ENCODE peak calls at places on chromosomes 2 and 18, in five cellular contexts. One of them, this sample, is unnamed.
A peak's percentile ranks its signal among the peaks of the same experiment; 100 is the strongest.

GRCh38 chr2:146124741-146125140 is 1604.8 kb upstream of the ZEB2 start:
- DNase-seq in AG04450: peak; percentile 11
- DNase-seq in fibroblast of lung: peak; percentile 51
- DNase-seq in tibial artery: no peak
- DNase-seq in right cardiac atrium: no peak
- DNase-seq in this sample: no peak

GRCh38 chr2:105540642-105541041 is 141.8 kb upstream of the FHL2 start:
- DNase-seq in AG04450: no peak
- DNase-seq in fibroblast of lung: no peak
- DNase-seq in tibial artery: no peak
- DNase-seq in right cardiac atrium: no peak
- DNase-seq in this sample: no peak

GRCh38 chr2:117981810-117982209 is 32.1 kb downstream of the CCDC93 start:
- DNase-seq in AG04450: no peak
- DNase-seq in fibroblast of lung: no peak
- DNase-seq in tibial artery: no peak
- DNase-seq in right cardiac atrium: no peak
- DNase-seq in this sample: no peak

GRCh38 chr2:192161670-192162290 is 33.0 kb downstream of the TMEFF2 start:
- DNase-seq in AG04450: no peak
- DNase-seq in fibroblast of lung: no peak
- DNase-seq in tibial artery: no peak
- DNase-seq in right cardiac atrium: no peak
- DNase-seq in this sample: no peak

GRCh38 chr2:71932780-71933466 is 214.7 kb downstream of the CYP26B1 start:
- DNase-seq in AG04450: no peak
- DNase-seq in fibroblast of lung: no peak
- DNase-seq in tibial artery: no peak
- DNase-seq in right cardiac atrium: no peak
- DNase-seq in this sample: no peak

GRCh38 chr18:3294435-3295080 is 32.6 kb downstream of the MYL12B start:
- DNase-seq in AG04450: no peak
- DNase-seq in fibroblast of lung: peak; percentile 39
- DNase-seq in tibial artery: no peak
- DNase-seq in right cardiac atrium: no peak
- DNase-seq in this sample: no peak

GRCh38 chr2:10161206-10161931 is 38.8 kb downstream of the RRM2 start:
- DNase-seq in AG04450: no peak
- DNase-seq in fibroblast of lung: no peak
- DNase-seq in tibial artery: no peak
- DNase-seq in right cardiac atrium: no peak
- DNase-seq in this sample: no peak

GRCh38 chr18:3248670-3249359 is 1.2 kb downstream of the MYL12A start:
- DNase-seq in AG04450: no peak
- DNase-seq in fibroblast of lung: peak; percentile 70
- DNase-seq in tibial artery: no peak
- DNase-seq in right cardiac atrium: no peak
- DNase-seq in this sample: no peak

GRCh38 chr2:32559136-32559535 is 68.7 kb upstream of the TTC27 start:
- DNase-seq in AG04450: no peak
- DNase-seq in fibroblast of lung: peak; percentile 68
- DNase-seq in tibial artery: no peak
- DNase-seq in right cardiac atrium: no peak
- DNase-seq in this sample: no peak

GRCh38 chr2:169736902-169737301 is 3.3 kb downstream of the KLHL23 start:
- DNase-seq in AG04450: no peak
- DNase-seq in fibroblast of lung: no peak
- DNase-seq in tibial artery: no peak
- DNase-seq in right cardiac atrium: no peak
- DNase-seq in this sample: no peak

GRCh38 chr2:26172866-26173595 is at the start of gene GAREM2:
- DNase-seq in AG04450: no peak
- DNase-seq in fibroblast of lung: no peak
- DNase-seq in tibial artery: no peak
- DNase-seq in right cardiac atrium: no peak
- DNase-seq in this sample: no peak

GRCh38 chr2:207897541-207898353 is 127.6 kb downstream of the PLEKHM3 start:
- DNase-seq in AG04450: no peak
- DNase-seq in fibroblast of lung: no peak
- DNase-seq in tibial artery: no peak
- DNase-seq in right cardiac atrium: no peak
- DNase-seq in this sample: no peak

GRCh38 chr2:3470166-3470651 is 49.1 kb downstream of the ADI1 start:
- DNase-seq in AG04450: peak; percentile 76
- DNase-seq in fibroblast of lung: peak; percentile 98
- DNase-seq in tibial artery: peak; percentile 63
- DNase-seq in right cardiac atrium: peak; percentile 94
- DNase-seq in this sample: no peak

GRCh38 chr2:85761512-85761944 is 7.7 kb downstream of the ATOH8 start:
- DNase-seq in AG04450: no peak
- DNase-seq in fibroblast of lung: no peak
- DNase-seq in tibial artery: no peak
- DNase-seq in right cardiac atrium: no peak
- DNase-seq in this sample: no peak

GRCh38 chr2:106296182-106296815 is 102.2 kb upstream of the UXS1 start:
- DNase-seq in AG04450: no peak
- DNase-seq in fibroblast of lung: no peak
- DNase-seq in tibial artery: no peak
- DNase-seq in right cardiac atrium: no peak
- DNase-seq in this sample: no peak

GRCh38 chr2:41989503-41990180 is 58.2 kb upstream of the PKDCC start:
- DNase-seq in AG04450: no peak
- DNase-seq in fibroblast of lung: no peak
- DNase-seq in tibial artery: no peak
- DNase-seq in right cardiac atrium: no peak
- DNase-seq in this sample: no peak

GRCh38 chr18:832085-832681 is 20.1 kb upstream of the YES1 start:
- DNase-seq in AG04450: no peak
- DNase-seq in fibroblast of lung: no peak
- DNase-seq in tibial artery: no peak
- DNase-seq in right cardiac atrium: no peak
- DNase-seq in this sample: no peak

GRCh38 chr2:60516383-60516811 is 37.1 kb downstream of the BCL11A start:
- DNase-seq in AG04450: peak; percentile 75
- DNase-seq in fibroblast of lung: peak; percentile 67
- DNase-seq in tibial artery: no peak
- DNase-seq in right cardiac atrium: no peak
- DNase-seq in this sample: no peak

GRCh38 chr18:62863629-62864028 is 148.3 kb downstream of the PHLPP1 start:
- DNase-seq in AG04450: no peak
- DNase-seq in fibroblast of lung: peak; percentile 45
- DNase-seq in tibial artery: no peak
- DNase-seq in right cardiac atrium: no peak
- DNase-seq in this sample: no peak

GRCh38 chr2:97663962-97664635 is at the start of gene ACTR1B:
- DNase-seq in AG04450: peak; percentile 95
- DNase-seq in fibroblast of lung: peak; percentile 98
- DNase-seq in tibial artery: peak; percentile 97
- DNase-seq in right cardiac atrium: peak; percentile 99
- DNase-seq in this sample: peak; percentile 93

GRCh38 chr2:188243381-188243780 is 48.3 kb upstream of the GULP1 start:
- DNase-seq in AG04450: no peak
- DNase-seq in fibroblast of lung: no peak
- DNase-seq in tibial artery: no peak
- DNase-seq in right cardiac atrium: no peak
- DNase-seq in this sample: no peak

GRCh38 chr18:46174317-46175039 is 70.3 kb downstream of the HAUS1 start:
- DNase-seq in AG04450: no peak
- DNase-seq in fibroblast of lung: peak; percentile 23
- DNase-seq in tibial artery: no peak
- DNase-seq in right cardiac atrium: peak; percentile 63
- DNase-seq in this sample: no peak

GRCh38 chr2:158773121-158773520 is 22.0 kb upstream of the DAPL1 start:
- DNase-seq in AG04450: no peak
- DNase-seq in fibroblast of lung: peak; percentile 46
- DNase-seq in tibial artery: peak; percentile 28
- DNase-seq in right cardiac atrium: no peak
- DNase-seq in this sample: no peak

GRCh38 chr2:165772183-165772582 is 21.9 kb downstream of the GALNT3 start:
- DNase-seq in AG04450: no peak
- DNase-seq in fibroblast of lung: no peak
- DNase-seq in tibial artery: no peak
- DNase-seq in right cardiac atrium: no peak
- DNase-seq in this sample: no peak

GRCh38 chr2:60450488-60450887 is 103.0 kb downstream of the BCL11A start:
- DNase-seq in AG04450: no peak
- DNase-seq in fibroblast of lung: no peak
- DNase-seq in tibial artery: no peak
- DNase-seq in right cardiac atrium: no peak
- DNase-seq in this sample: no peak

GRCh38 chr18:8701546-8702118 is 3.7 kb upstream of the MTCL1 start:
- DNase-seq in AG04450: peak; percentile 71
- DNase-seq in fibroblast of lung: peak; percentile 83
- DNase-seq in tibial artery: no peak
- DNase-seq in right cardiac atrium: no peak
- DNase-seq in this sample: no peak

GRCh38 chr2:239827511-239827865 is 197.7 kb downstream of the NDUFA10 start:
- DNase-seq in AG04450: no peak
- DNase-seq in fibroblast of lung: no peak
- DNase-seq in tibial artery: no peak
- DNase-seq in right cardiac atrium: no peak
- DNase-seq in this sample: no peak

GRCh38 chr2:108199726-108200125 is 40.0 kb upstream of the SULT1C3 start:
- DNase-seq in AG04450: no peak
- DNase-seq in fibroblast of lung: no peak
- DNase-seq in tibial artery: no peak
- DNase-seq in right cardiac atrium: no peak
- DNase-seq in this sample: no peak

GRCh38 chr2:158567208-158567607 is 110.5 kb downstream of the PKP4 start:
- DNase-seq in AG04450: no peak
- DNase-seq in fibroblast of lung: no peak
- DNase-seq in tibial artery: no peak
- DNase-seq in right cardiac atrium: no peak
- DNase-seq in this sample: no peak

GRCh38 chr2:66171530-66171929 is 263.4 kb upstream of the MEIS1 start:
- DNase-seq in AG04450: no peak
- DNase-seq in fibroblast of lung: no peak
- DNase-seq in tibial artery: no peak
- DNase-seq in right cardiac atrium: no peak
- DNase-seq in this sample: no peak

GRCh38 chr18:47756364-47757016 is 174.0 kb downstream of the SMAD2 start:
- DNase-seq in AG04450: no peak
- DNase-seq in fibroblast of lung: peak; percentile 43
- DNase-seq in tibial artery: peak; percentile 38
- DNase-seq in right cardiac atrium: peak; percentile 75
- DNase-seq in this sample: peak; percentile 54

GRCh38 chr2:201781583-201782051 is 884 bp upstream of the ALS2 start:
- DNase-seq in AG04450: no peak
- DNase-seq in fibroblast of lung: no peak
- DNase-seq in tibial artery: no peak
- DNase-seq in right cardiac atrium: peak; percentile 30
- DNase-seq in this sample: no peak

GRCh38 chr18:11042247-11042646 is 107.1 kb downstream of the PIEZO2 start:
- DNase-seq in AG04450: peak; percentile 13
- DNase-seq in fibroblast of lung: peak; percentile 88
- DNase-seq in tibial artery: no peak
- DNase-seq in right cardiac atrium: no peak
- DNase-seq in this sample: no peak

GRCh38 chr2:63665806-63666205 is 77.0 kb downstream of the MDH1 start:
- DNase-seq in AG04450: peak; percentile 60
- DNase-seq in fibroblast of lung: peak; percentile 69
- DNase-seq in tibial artery: no peak
- DNase-seq in right cardiac atrium: no peak
- DNase-seq in this sample: no peak

GRCh38 chr18:47418746-47419145 is 167.3 kb upstream of the SKOR2 start:
- DNase-seq in AG04450: no peak
- DNase-seq in fibroblast of lung: no peak
- DNase-seq in tibial artery: peak; percentile 54
- DNase-seq in right cardiac atrium: no peak
- DNase-seq in this sample: no peak

GRCh38 chr18:75785175-75785574 is 357.7 kb upstream of the SMIM21 start:
- DNase-seq in AG04450: no peak
- DNase-seq in fibroblast of lung: no peak
- DNase-seq in tibial artery: no peak
- DNase-seq in right cardiac atrium: no peak
- DNase-seq in this sample: no peak

GRCh38 chr2:138474093-138474834 is 27.3 kb upstream of the SPOPL start:
- DNase-seq in AG04450: no peak
- DNase-seq in fibroblast of lung: no peak
- DNase-seq in tibial artery: no peak
- DNase-seq in right cardiac atrium: no peak
- DNase-seq in this sample: no peak

GRCh38 chr2:220143336-220143735 is 515.9 kb downstream of the SLC4A3 start:
- DNase-seq in AG04450: peak; percentile 30
- DNase-seq in fibroblast of lung: peak; percentile 81
- DNase-seq in tibial artery: no peak
- DNase-seq in right cardiac atrium: no peak
- DNase-seq in this sample: no peak

GRCh38 chr2:231769170-231770136 is 11.6 kb downstream of the PDE6D start:
- DNase-seq in AG04450: no peak
- DNase-seq in fibroblast of lung: no peak
- DNase-seq in tibial artery: no peak
- DNase-seq in right cardiac atrium: no peak
- DNase-seq in this sample: no peak
- H3K27ac ChIP-seq in AG04450: no peak overlapping the region
- H3K27ac ChIP-seq in fibroblast of lung: no peak overlapping the region
- H3K27ac ChIP-seq in tibial artery: no peak overlapping the region
- H3K27ac ChIP-seq in right cardiac atrium: no peak overlapping the region
- H3K27ac ChIP-seq in this sample: no peak overlapping the region

GRCh38 chr18:44133483-44133882 is 547.2 kb upstream of the SETBP1 start:
- DNase-seq in AG04450: no peak
- DNase-seq in fibroblast of lung: no peak
- DNase-seq in tibial artery: no peak
- DNase-seq in right cardiac atrium: no peak
- DNase-seq in this sample: no peak
- H3K27ac ChIP-seq in AG04450: no peak overlapping the region
- H3K27ac ChIP-seq in fibroblast of lung: no peak overlapping the region
- H3K27ac ChIP-seq in tibial artery: no peak overlapping the region
- H3K27ac ChIP-seq in right cardiac atrium: no peak overlapping the region
- H3K27ac ChIP-seq in this sample: no peak overlapping the region

GRCh38 chr18:7568426-7568825 is 1.3 kb downstream of the PTPRM start:
- DNase-seq in AG04450: no peak
- DNase-seq in fibroblast of lung: peak; percentile 17
- DNase-seq in tibial artery: peak; percentile 34
- DNase-seq in right cardiac atrium: peak; percentile 82
- DNase-seq in this sample: no peak
- H3K27ac ChIP-seq in AG04450: no peak overlapping the region
- H3K27ac ChIP-seq in fibroblast of lung: peak overlapping the region; percentile 80
- H3K27ac ChIP-seq in tibial artery: peak overlapping the region; percentile 99
- H3K27ac ChIP-seq in right cardiac atrium: peak overlapping the region; percentile 93
- H3K27ac ChIP-seq in this sample: no peak overlapping the region

GRCh38 chr2:113967272-113967671 is 77.4 kb downstream of the ACTR3 start:
- DNase-seq in AG04450: no peak
- DNase-seq in fibroblast of lung: no peak
- DNase-seq in tibial artery: no peak
- DNase-seq in right cardiac atrium: no peak
- DNase-seq in this sample: no peak

GRCh38 chr2:113966171-113966570 is 76.3 kb downstream of the ACTR3 start:
- DNase-seq in AG04450: no peak
- DNase-seq in fibroblast of lung: no peak
- DNase-seq in tibial artery: no peak
- DNase-seq in right cardiac atrium: no peak
- DNase-seq in this sample: no peak

GRCh38 chr2:113965228-113965627 is 75.3 kb downstream of the ACTR3 start:
- DNase-seq in AG04450: no peak
- DNase-seq in fibroblast of lung: no peak
- DNase-seq in tibial artery: no peak
- DNase-seq in right cardiac atrium: no peak
- DNase-seq in this sample: no peak

GRCh38 chr2:113965644-113966043 is 75.8 kb downstream of the ACTR3 start:
- DNase-seq in AG04450: no peak
- DNase-seq in fibroblast of lung: peak; percentile 41
- DNase-seq in tibial artery: no peak
- DNase-seq in right cardiac atrium: no peak
- DNase-seq in this sample: peak; percentile 22

GRCh38 chr2:113966832-113967231 is 76.9 kb downstream of the ACTR3 start:
- DNase-seq in AG04450: no peak
- DNase-seq in fibroblast of lung: peak; percentile 21
- DNase-seq in tibial artery: no peak
- DNase-seq in right cardiac atrium: no peak
- DNase-seq in this sample: no peak
- H3K27ac ChIP-seq in AG04450: no peak overlapping the region
- H3K27ac ChIP-seq in fibroblast of lung: no peak overlapping the region
- H3K27ac ChIP-seq in tibial artery: no peak overlapping the region
- H3K27ac ChIP-seq in right cardiac atrium: no peak overlapping the region
- H3K27ac ChIP-seq in this sample: no peak overlapping the region

This sample was measured in iPS DF 6.9.